ENCODE peak calls at places on chromosomes 16 and 17, in five cellular contexts. N is psoas muscle; I is left lung; E is right lobe of liver; O is CD4-positive, CD25-positive, alpha-beta regulatory T cell. U is an unnamed sample.

GRCh38 chr17:8122923-8123694 is 797 bp downstream of the HES7 start:
- DNase-seq in E (no peak), I (peak; percentile 80), O (no peak), N (peak; percentile 72), U (peak; percentile 66)

GRCh38 chr17:70313031-70313430 is 143.7 kb downstream of the KCNJ2 start:
- DNase-seq in O (no peak), N (no peak), I (no peak), E (no peak), U (no peak)

GRCh38 chr16:14475370-14476139 is 154.5 kb downstream of the PARN start:
- DNase-seq in O (no peak), I (no peak), N (no peak), E (peak; percentile 58), U (no peak)

GRCh38 chr16:31528726-31529397 is 1.2 kb downstream of the AHSP start:
- DNase-seq in O (no peak), I (no peak), N (no peak), E (no peak), U (no peak)

GRCh38 chr17:35372846-35373531 is 432 bp downstream of the SLFN11 start:
- DNase-seq in E (no peak), N (no peak), O (peak; percentile 37), I (peak; percentile 84), U (peak; percentile 67)

GRCh38 chr16:31365131-31365865 is 10.3 kb downstream of the ITGAX start:
- DNase-seq in O (no peak), E (no peak), I (no peak), N (peak; percentile 10), U (no peak)

GRCh38 chr17:27520571-27521185 is 64.4 kb downstream of the KSR1 start:
- DNase-seq in I (no peak), O (no peak), E (no peak), N (no peak), U (no peak)

GRCh38 chr16:78432451-78432850 is 333.0 kb downstream of the WWOX start:
- DNase-seq in O (no peak), I (no peak), N (no peak), E (no peak), U (no peak)

GRCh38 chr17:64063766-64064224 is 43.4 kb upstream of the ICAM2 start:
- DNase-seq in O (no peak), E (no peak), I (peak; percentile 94), N (peak; percentile 70), U (peak; percentile 65)

GRCh38 chr16:1137604-1138003 is 15.3 kb upstream of the CACNA1H start:
- DNase-seq in E (no peak), O (no peak), I (no peak), N (no peak), U (no peak)

DNA sequence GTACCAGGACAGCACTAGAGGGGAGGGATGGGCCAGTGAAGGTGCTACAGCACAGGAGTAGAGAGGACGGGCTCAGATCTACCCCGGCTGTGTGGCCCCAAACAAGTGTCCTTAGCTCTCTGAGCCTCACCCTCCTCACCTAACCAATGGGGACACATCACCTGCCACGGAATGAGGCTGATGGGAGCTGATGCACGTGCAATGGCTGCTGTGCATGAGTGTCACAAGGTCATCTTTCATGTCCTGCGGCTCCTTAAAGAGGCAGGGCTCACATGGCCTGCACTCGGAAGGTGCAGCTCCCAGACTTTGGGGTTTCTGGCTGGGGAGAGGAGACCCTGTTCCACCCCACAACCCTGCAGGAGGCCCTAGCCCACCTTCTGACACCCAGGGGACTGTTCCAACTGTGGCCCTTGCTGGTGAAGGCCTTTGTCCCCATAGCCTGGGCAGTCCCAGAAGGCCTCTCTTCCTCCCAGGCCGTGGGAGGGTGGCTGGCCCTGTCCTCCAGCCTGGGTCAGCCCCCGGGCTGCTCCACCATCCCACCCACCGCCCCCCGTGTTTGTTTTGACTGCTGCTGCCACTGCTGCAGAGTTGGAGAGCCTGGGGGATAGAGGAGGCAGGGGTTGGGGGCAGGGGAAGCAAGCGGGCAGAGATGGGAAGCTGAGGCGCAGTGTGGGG is 10.5 kb downstream of the HAP1 start:
- DNase-seq in I (no peak), N (no peak), O (no peak), E (no peak), U (no peak)
- H3K4me3 ChIP-seq in I (no peak overlapping the region), N (no peak overlapping the region), O (no peak overlapping the region), E (no peak overlapping the region), U (no peak overlapping the region)

DNA sequence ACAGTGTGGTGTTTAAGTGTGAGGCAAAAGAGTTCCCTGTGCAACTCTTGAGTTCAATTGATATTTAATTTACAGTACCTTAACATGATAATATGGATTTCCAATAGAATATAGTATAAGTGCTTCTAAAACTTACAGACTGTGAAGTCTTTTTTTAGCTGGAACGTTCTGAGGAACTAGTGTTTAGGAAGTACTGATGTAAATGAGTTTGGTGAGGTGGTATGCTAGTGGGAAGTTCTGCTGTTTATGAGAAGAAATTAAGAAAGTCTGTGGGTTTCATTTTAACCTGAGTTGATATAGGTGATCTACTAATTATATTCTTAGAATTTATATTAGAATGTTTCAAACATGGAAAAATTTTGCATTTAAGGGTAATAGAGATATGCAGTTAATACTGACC is 32.0 kb downstream of the PTRH2 start:
- DNase-seq in O (no peak), E (no peak), I (no peak), N (no peak), U (no peak)
- H3K36me3 ChIP-seq in O (peaks cover 88% of the 10 kb centered on the region), E (peaks cover 15% of the 10 kb centered on the region), I (peaks cover 91% of the 10 kb centered on the region), N (peaks cover 9% of the 10 kb centered on the region), U (peaks cover 85% of the 10 kb centered on the region)

DNA sequence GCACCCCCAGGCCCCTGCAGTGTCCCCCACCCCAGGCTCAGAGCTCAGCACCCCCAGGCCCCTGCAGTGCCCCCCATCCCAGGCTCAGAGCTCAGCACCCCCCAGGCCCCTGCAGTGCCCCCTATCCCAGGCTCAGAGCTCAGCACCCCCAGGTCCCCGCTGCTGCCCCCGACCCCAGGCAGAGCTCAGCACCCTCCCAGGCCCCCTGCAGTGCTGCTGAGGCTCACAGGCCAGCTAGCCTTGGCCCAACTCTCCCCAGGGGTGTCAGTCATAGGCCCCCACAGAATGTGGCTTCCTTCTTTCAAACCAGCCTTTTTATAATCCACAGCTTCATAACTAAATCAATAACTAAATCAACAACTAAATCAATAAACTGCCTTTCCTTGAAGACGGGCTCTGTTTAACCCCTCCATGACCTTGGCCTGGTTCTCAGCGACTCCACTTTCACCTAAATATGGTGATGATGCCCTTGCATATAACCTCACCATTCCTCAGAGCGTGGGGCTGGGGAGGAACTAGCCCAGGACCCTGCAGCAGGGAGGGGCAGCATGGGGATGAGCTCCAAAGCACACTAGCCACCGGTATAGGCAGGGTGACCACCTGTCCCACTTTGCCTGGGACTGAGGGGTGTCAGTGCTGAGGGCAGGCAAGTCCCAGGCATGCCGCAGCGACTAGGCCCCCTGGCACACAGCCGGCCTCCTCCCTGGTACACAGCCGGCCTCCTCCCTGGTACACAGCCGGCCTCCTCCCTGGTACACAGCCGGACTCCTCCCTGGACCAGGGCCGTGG is 5.0 kb downstream of the NOTUM start:
- DNase-seq in O (no peak), E (no peak), N (no peak), I (no peak), U (no peak)
- H3K4me1 ChIP-seq in O (peaks cover 24% of the 10 kb centered on the region), E (peaks cover 14% of the 10 kb centered on the region), N (peaks cover 15% of the 10 kb centered on the region), I (peaks cover 21% of the 10 kb centered on the region), U (no peaks in the 10 kb centered on the region)

GRCh38 chr17:44004761-44005526 is 522 bp downstream of the NAGS start:
- DNase-seq in I (peak; percentile 83), E (peak; percentile 87), O (no peak), N (peak; percentile 56), U (no peak)
- H3K4me3 ChIP-seq in I (peak overlapping the region; percentile 32), E (peak overlapping the region; percentile 83), O (no peak overlapping the region), N (peak overlapping the region; percentile 69), U (no peak overlapping the region)

GRCh38 chr16:87133966-87134945 is 182.9 kb downstream of the C16orf95 start:
- DNase-seq in N (no peak), E (no peak), I (no peak), O (no peak), U (no peak)

GRCh38 chr16:87140211-87141200 is 176.7 kb downstream of the C16orf95 start:
- DNase-seq in N (no peak), O (no peak), E (no peak), I (peak; percentile 68), U (no peak)

GRCh38 chr16:87138316-87138715 is 178.9 kb downstream of the C16orf95 start:
- DNase-seq in O (no peak), I (no peak), N (no peak), E (no peak), U (no peak)

GRCh38 chr16:87135631-87136030 is 181.6 kb downstream of the C16orf95 start:
- DNase-seq in N (no peak), I (no peak), O (no peak), E (no peak), U (no peak)

GRCh38 chr16:87138868-87139267 is 178.3 kb downstream of the C16orf95 start:
- DNase-seq in O (no peak), E (no peak), I (peak; percentile 22), N (no peak), U (no peak)
- H3K36me3 ChIP-seq in O (no peaks in the 10 kb centered on the region), E (no peaks in the 10 kb centered on the region), I (no peaks in the 10 kb centered on the region), N (no peaks in the 10 kb centered on the region), U (no peaks in the 10 kb centered on the region)

DNA sequence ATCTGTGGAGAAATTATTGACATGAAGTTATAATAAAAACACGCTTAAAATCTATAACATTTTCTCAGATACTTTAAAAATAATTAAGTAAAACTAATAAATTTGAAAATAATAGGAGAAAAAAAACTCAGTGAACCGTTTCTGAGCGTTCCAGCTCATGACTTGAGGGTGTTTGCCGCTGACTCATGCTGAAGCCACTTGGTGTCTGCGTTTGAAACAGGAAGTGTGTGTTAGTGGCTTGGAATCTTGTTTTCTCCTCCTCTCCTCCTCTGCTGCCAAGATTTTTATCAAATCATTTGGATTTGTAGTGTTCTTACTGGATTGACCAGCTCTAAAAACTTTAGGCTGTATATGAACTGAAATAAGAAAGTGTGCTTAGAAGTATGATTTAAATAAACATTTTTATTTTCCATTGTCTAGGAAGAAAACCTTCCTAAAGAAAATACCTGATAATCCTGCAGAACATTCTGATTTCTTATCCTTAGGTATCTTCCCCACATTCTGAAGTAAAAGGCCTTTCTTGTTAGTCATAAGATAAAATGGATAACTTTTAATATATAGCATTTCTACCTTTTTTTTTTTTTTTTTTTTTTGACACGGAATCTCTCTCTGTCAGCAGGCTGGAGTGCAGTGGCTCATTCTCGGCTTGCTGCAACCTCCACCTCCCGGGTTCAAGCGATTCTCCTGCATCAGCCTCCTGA is 30.8 kb downstream of the USP10 start:
- DNase-seq in O (no peak), E (peak; percentile 71), I (no peak), N (no peak), U (no peak)
- H3K4me1 ChIP-seq in O (peaks cover 18% of the 10 kb centered on the region), E (peaks cover 56% of the 10 kb centered on the region), I (peaks cover 71% of the 10 kb centered on the region), N (peaks cover 56% of the 10 kb centered on the region), U (peaks cover 46% of the 10 kb centered on the region)

GRCh38 chr16:72787519-72788268 is 260.2 kb downstream of the ZFHX3 start:
- DNase-seq in I (peak; percentile 92), N (peak; percentile 74), E (no peak), O (peak; percentile 32), U (peak; percentile 64)

GRCh38 chr16:72783716-72784320 is 264.1 kb downstream of the ZFHX3 start:
- DNase-seq in O (no peak), I (no peak), E (no peak), N (no peak), U (no peak)

GRCh38 chr16:72786606-72787005 is 261.3 kb downstream of the ZFHX3 start:
- DNase-seq in O (no peak), E (no peak), N (no peak), I (no peak), U (no peak)

GRCh38 chr16:72787130-72787518 is 260.8 kb downstream of the ZFHX3 start:
- DNase-seq in E (no peak), O (no peak), N (no peak), I (no peak), U (no peak)

GRCh38 chr16:72785886-72786285 is 262.0 kb downstream of the ZFHX3 start:
- DNase-seq in N (no peak), O (no peak), E (no peak), I (no peak), U (no peak)
- H3K4me3 ChIP-seq in N (peak overlapping the region; percentile 20), O (no peak overlapping the region), E (no peak overlapping the region), I (no peak overlapping the region), U (no peak overlapping the region)